ENCODE peak calls at places on chromosomes 13 and 19, in six cellular contexts. One of them, this sample, is unnamed.

GRCh38 chr13:95121516-95121915 is 179.7 kb downstream of the ABCC4 start:
- DNase-seq in GM06990: no peak
- DNase-seq in NCI-H774: no peak
- DNase-seq in foreskin fibroblast: no peak
- DNase-seq in NCI-H1930: no peak
- DNase-seq in stimulated activated CD4-positive, alpha-beta T cell treated with anti-CD3 and anti-CD28 coated beads, TNF-alpha, amount 100 ng/mL, for 4 hours: no peak
- DNase-seq in this sample: no peak

GRCh38 chr19:16153582-16154336 is 10.3 kb downstream of the HSH2D start:
- DNase-seq in NCI-H774: no peak
- DNase-seq in foreskin fibroblast: no peak
- DNase-seq in NCI-H1930: no peak
- DNase-seq in stimulated activated CD4-positive, alpha-beta T cell treated with anti-CD3 and anti-CD28 coated beads, TNF-alpha, amount 100 ng/mL, for 4 hours: no peak
- DNase-seq in GM06990: no peak
- DNase-seq in this sample: no peak

GRCh38 chr19:54335979-54336892 is 2.7 kb downstream of the LILRA4 start:
- DNase-seq in foreskin fibroblast: no peak
- DNase-seq in NCI-H1930: no peak
- DNase-seq in NCI-H774: no peak
- DNase-seq in GM06990: no peak
- DNase-seq in stimulated activated CD4-positive, alpha-beta T cell treated with anti-CD3 and anti-CD28 coated beads, TNF-alpha, amount 100 ng/mL, for 4 hours: no peak
- DNase-seq in this sample: no peak

GRCh38 chr13:42681394-42681793 is 100.0 kb upstream of the FAM216B start:
- DNase-seq in GM06990: no peak
- DNase-seq in NCI-H1930: no peak
- DNase-seq in foreskin fibroblast: no peak
- DNase-seq in NCI-H774: no peak
- DNase-seq in stimulated activated CD4-positive, alpha-beta T cell treated with anti-CD3 and anti-CD28 coated beads, TNF-alpha, amount 100 ng/mL, for 4 hours: no peak
- DNase-seq in this sample: no peak

GRCh38 chr19:44848036-44848804 is 2.1 kb downstream of the NECTIN2 start:
- DNase-seq in foreskin fibroblast: no peak
- DNase-seq in NCI-H1930: no peak
- DNase-seq in GM06990: no peak
- DNase-seq in stimulated activated CD4-positive, alpha-beta T cell treated with anti-CD3 and anti-CD28 coated beads, TNF-alpha, amount 100 ng/mL, for 4 hours: no peak
- DNase-seq in NCI-H774: no peak
- DNase-seq in this sample: no peak

GRCh38 chr19:24159707-24160106 is 72.7 kb downstream of the ZNF254 start:
- DNase-seq in foreskin fibroblast: no peak
- DNase-seq in GM06990: no peak
- DNase-seq in NCI-H774: no peak
- DNase-seq in stimulated activated CD4-positive, alpha-beta T cell treated with anti-CD3 and anti-CD28 coated beads, TNF-alpha, amount 100 ng/mL, for 4 hours: no peak
- DNase-seq in NCI-H1930: no peak
- DNase-seq in this sample: no peak

GRCh38 chr13:98370806-98371553 is 193.9 kb upstream of the RNF113B start:
- DNase-seq in foreskin fibroblast: peak
- DNase-seq in stimulated activated CD4-positive, alpha-beta T cell treated with anti-CD3 and anti-CD28 coated beads, TNF-alpha, amount 100 ng/mL, for 4 hours: no peak
- DNase-seq in NCI-H1930: no peak
- DNase-seq in NCI-H774: no peak
- DNase-seq in GM06990: no peak
- DNase-seq in this sample: no peak

GRCh38 chr19:43754562-43755255 is at the start of gene SMG9:
- DNase-seq in foreskin fibroblast: peak
- DNase-seq in NCI-H1930: peak
- DNase-seq in stimulated activated CD4-positive, alpha-beta T cell treated with anti-CD3 and anti-CD28 coated beads, TNF-alpha, amount 100 ng/mL, for 4 hours: peak
- DNase-seq in NCI-H774: peak
- DNase-seq in GM06990: peak
- DNase-seq in this sample: peak

GRCh38 chr19:47363758-47364529 is 14.8 kb downstream of the DHX34 start:
- DNase-seq in NCI-H1930: no peak
- DNase-seq in NCI-H774: no peak
- DNase-seq in foreskin fibroblast: peak
- DNase-seq in stimulated activated CD4-positive, alpha-beta T cell treated with anti-CD3 and anti-CD28 coated beads, TNF-alpha, amount 100 ng/mL, for 4 hours: no peak
- DNase-seq in GM06990: no peak
- DNase-seq in this sample: no peak

GRCh38 chr19:18594096-18594823 is 5.7 kb downstream of the REX1BD start:
- DNase-seq in GM06990: peak
- DNase-seq in foreskin fibroblast: peak
- DNase-seq in stimulated activated CD4-positive, alpha-beta T cell treated with anti-CD3 and anti-CD28 coated beads, TNF-alpha, amount 100 ng/mL, for 4 hours: peak
- DNase-seq in NCI-H1930: peak
- DNase-seq in NCI-H774: peak
- DNase-seq in this sample: peak

GRCh38 chr13:45368571-45368970 is 27.6 kb upstream of the TPT1 start:
- DNase-seq in NCI-H774: no peak
- DNase-seq in foreskin fibroblast: no peak
- DNase-seq in GM06990: no peak
- DNase-seq in NCI-H1930: no peak
- DNase-seq in stimulated activated CD4-positive, alpha-beta T cell treated with anti-CD3 and anti-CD28 coated beads, TNF-alpha, amount 100 ng/mL, for 4 hours: no peak
- DNase-seq in this sample: no peak

GRCh38 chr13:102799544-102800144 is 725 bp downstream of the BIVM start:
- DNase-seq in NCI-H1930: peak
- DNase-seq in NCI-H774: peak
- DNase-seq in GM06990: no peak
- DNase-seq in stimulated activated CD4-positive, alpha-beta T cell treated with anti-CD3 and anti-CD28 coated beads, TNF-alpha, amount 100 ng/mL, for 4 hours: no peak
- DNase-seq in foreskin fibroblast: no peak
- DNase-seq in this sample: peak

GRCh38 chr13:111115841-111116500 is 861 bp downstream of the ARHGEF7 start:
- DNase-seq in NCI-H774: no peak
- DNase-seq in foreskin fibroblast: peak
- DNase-seq in NCI-H1930: no peak
- DNase-seq in stimulated activated CD4-positive, alpha-beta T cell treated with anti-CD3 and anti-CD28 coated beads, TNF-alpha, amount 100 ng/mL, for 4 hours: no peak
- DNase-seq in GM06990: no peak
- DNase-seq in this sample: no peak

GRCh38 chr13:25169356-25169755 is 2.7 kb downstream of the AMER2 start:
- DNase-seq in NCI-H1930: no peak
- DNase-seq in foreskin fibroblast: no peak
- DNase-seq in NCI-H774: no peak
- DNase-seq in GM06990: no peak
- DNase-seq in stimulated activated CD4-positive, alpha-beta T cell treated with anti-CD3 and anti-CD28 coated beads, TNF-alpha, amount 100 ng/mL, for 4 hours: no peak
- DNase-seq in this sample: no peak

This sample was measured in activated T-helper 9 cell treated with anti-CD3 and anti-CD28 coated beads, Interleukin-2, amount 50 U/mL, for 16 hours.